ENCODE peak calls at places on chromosomes 1 and 21, in ten cellular contexts. J is activated gamma-delta T cell treated with Interleukin-2 at 50 U/mL for 16 hours; A is ecto neural progenitor cell; B is activated CD4-positive, CD25-positive, alpha-beta regulatory T cell treated with anti-CD3 and anti-CD28 coated beads, Interleukin-2, amount 50 U/mL, for 72 hours; L is NCI-H2081; F is SHP77 treated with DMSO at 0.1 percent for 48 hours; O is NT2/D1; H is left colon; W is HTR-8/SVneo; Z is NCI-H1092. I is an unnamed sample.

GRCh38 chr1:69987881-69988280 is 217.5 kb downstream of the LRRC40 start:
- DNase-seq in Z (no peak), W (no peak), H (no peak), J (no peak), L (no peak), A (no peak), B (no peak), F (no peak), O (no peak), I (no peak)

GRCh38 chr1:94827434-94827833 is 7.3 kb downstream of the SLC44A3 start:
- DNase-seq in B (no peak), F (no peak), J (no peak), Z (no peak), A (no peak), H (no peak), W (no peak), L (no peak), O (no peak), I (no peak)

GRCh38 chr21:41283211-41283818 is 33.3 kb upstream of the FAM3B start:
- DNase-seq in A (no peak), J (peak), B (no peak), L (peak), O (peak), W (peak), H (peak), Z (peak), F (peak), I (peak)

GRCh38 chr21:19607983-19608668 is 1204.5 kb upstream of the TMPRSS15 start:
- DNase-seq in J (no peak), Z (peak), B (no peak), O (no peak), F (no peak), L (peak), W (no peak), A (no peak), H (no peak), I (no peak)

GRCh38 chr1:78668427-78668826 is 18.8 kb downstream of the IFI44 start:
- DNase-seq in H (no peak), W (no peak), F (no peak), L (no peak), A (no peak), J (no peak), B (no peak), Z (no peak), O (no peak), I (no peak)

GRCh38 chr1:29481031-29481430 is 244.7 kb downstream of the PTPRU start:
- DNase-seq in B (no peak), A (peak), L (no peak), W (no peak), O (no peak), Z (no peak), H (no peak), F (no peak), J (no peak), I (no peak)

GRCh38 chr1:11125931-11126330 is 26.3 kb upstream of the EXOSC10 start:
- DNase-seq in H (no peak), O (no peak), L (no peak), W (no peak), J (no peak), F (no peak), A (no peak), B (no peak), Z (no peak), I (no peak)

GRCh38 chr1:235415008-235415904 is 48.0 kb downstream of the TBCE start:
- DNase-seq in W (peak), J (peak), O (peak), H (peak), B (peak), L (peak), Z (peak), F (peak), A (peak), I (peak)

GRCh38 chr1:39102537-39103320 is 76.6 kb downstream of the NDUFS5 start:
- DNase-seq in F (peak), W (no peak), B (peak), Z (peak), A (peak), H (peak), O (peak), L (peak), J (peak), I (peak)

GRCh38 chr1:83857108-83857507 is 141.8 kb downstream of the TTLL7 start:
- DNase-seq in W (peak), L (peak), A (no peak), F (no peak), Z (no peak), J (no peak), H (no peak), O (no peak), B (no peak), I (no peak)

I was measured in H54.